ENCODE peak calls at places on chromosomes 6 and 20, in nine cellular contexts. N is lower lobe of right lung; D is Panc1; Q is astrocyte; W is BJ; L is CD8-positive, alpha-beta T cell; V is IMR-90; F is left ventricle myocardium inferior; T is astrocyte of the spinal cord. Y is an unnamed sample.

GRCh38 chr20:58246346-58246745 is 17.9 kb upstream of the ANKRD60 start:
- DNase-seq in V (no peak), N (no peak), Q (peak), W (no peak), L (no peak), F (no peak), D (no peak), T (peak), Y (peak)

GRCh38 chr6:166952567-166953464 is 3.5 kb downstream of the RNASET2 start:
- DNase-seq in W (no peak), L (no peak), D (no peak), F (no peak), Q (no peak), N (no peak), V (no peak), T (no peak), Y (no peak)

GRCh38 chr6:15989397-15989796 is 139.5 kb upstream of the MYLIP start:
- DNase-seq in F (no peak), L (no peak), D (no peak), T (no peak), W (no peak), N (no peak), Q (no peak), V (no peak), Y (no peak)

GRCh38 chr20:41889125-41889870 is 271.1 kb upstream of the CHD6 start:
- DNase-seq in N (no peak), D (no peak), Q (no peak), V (no peak), W (no peak), T (peak), F (no peak), L (no peak), Y (peak)

GRCh38 chr20:63934271-63935068 is 21.7 kb downstream of the UCKL1 start:
- DNase-seq in Q (no peak), W (no peak), T (no peak), D (no peak), F (no peak), N (no peak), V (no peak), L (no peak), Y (no peak)

GRCh38 chr20:45070932-45071632 is 29.8 kb downstream of the KCNS1 start:
- DNase-seq in L (no peak), D (no peak), N (no peak), V (peak), T (no peak), W (no peak), Q (no peak), F (no peak), Y (peak)

GRCh38 chr6:62042444-62042843 is 243.6 kb downstream of the KHDRBS2 start:
- DNase-seq in F (no peak), Q (no peak), N (no peak), W (no peak), T (no peak), D (no peak), V (no peak), L (no peak), Y (no peak)

GRCh38 chr6:70668499-70668812 is 773 bp downstream of the SMAP1 start:
- DNase-seq in D (no peak), L (no peak), V (no peak), F (no peak), W (no peak), N (no peak), T (no peak), Q (no peak), Y (peak)

GRCh38 chr6:3247255-3248146 is 11.2 kb upstream of the PSMG4 start:
- DNase-seq in W (peak), L (no peak), Q (peak), N (no peak), F (no peak), V (peak), D (no peak), T (peak), Y (peak)

GRCh38 chr6:134245041-134245440 is 72.9 kb downstream of the SGK1 start:
- DNase-seq in V (peak), N (no peak), D (no peak), F (no peak), W (no peak), T (peak), L (no peak), Q (peak), Y (peak)

GRCh38 chr20:60306105-60306504 is 347.9 kb downstream of the CDH26 start:
- DNase-seq in L (no peak), T (no peak), N (no peak), D (no peak), Q (no peak), V (no peak), W (no peak), F (no peak), Y (no peak)

GRCh38 chr20:46757754-46758678 is 48.6 kb downstream of the SLC2A10 start:
- DNase-seq in N (peak), Q (peak), V (peak), W (no peak), T (peak), F (peak), L (peak), D (no peak), Y (peak)
- H3K4me3 ChIP-seq in N (no peak), Q (no peak), V (no peak), W (no peak), T (no peak), F (no peak), L (no peak), D (no peak), Y (no peak)

GRCh38 chr6:125968493-125968892 is 11.9 kb downstream of the HINT3 start:
- DNase-seq in L (no peak), N (no peak), T (no peak), W (no peak), D (no peak), F (no peak), V (no peak), Q (no peak), Y (no peak)

GRCh38 chr6:125979101-125979500 is 7.2 kb upstream of the TRMT11 start:
- DNase-seq in Q (no peak), V (no peak), L (no peak), D (no peak), W (no peak), N (no peak), T (no peak), F (no peak), Y (no peak)

GRCh38 chr6:125970760-125971159 is 14.2 kb downstream of the HINT3 start:
- DNase-seq in F (no peak), V (no peak), D (no peak), L (no peak), N (no peak), Q (no peak), W (no peak), T (no peak), Y (no peak)

DNA sequence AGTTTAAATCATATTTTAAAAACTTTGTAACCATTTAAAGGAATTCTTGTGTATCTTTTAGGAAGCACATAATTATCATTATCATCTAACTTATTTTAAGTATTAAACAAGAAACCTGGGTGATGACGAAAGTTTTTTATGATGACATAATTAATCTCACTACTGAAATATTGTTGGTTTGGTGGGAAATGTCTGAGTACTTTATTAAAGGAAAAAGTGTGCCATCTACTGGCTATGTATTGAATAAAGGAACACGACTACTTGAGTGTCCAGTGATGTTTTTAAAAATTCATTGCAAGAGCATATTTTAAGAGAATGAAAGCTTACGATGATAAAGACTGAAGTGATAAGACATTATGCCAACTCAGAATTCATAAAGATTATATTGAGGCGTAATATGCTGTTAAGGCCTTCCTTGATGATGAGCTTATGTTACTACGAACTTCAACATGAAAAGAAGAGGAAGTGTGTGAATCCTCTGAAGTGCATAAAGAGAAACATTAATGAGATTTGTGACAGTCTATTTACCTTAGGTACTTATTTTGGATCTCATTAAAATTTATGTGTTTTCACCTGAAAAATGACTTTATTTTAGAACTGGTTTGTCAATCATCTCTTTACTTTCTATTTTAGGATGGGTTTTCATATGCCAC is 12.0 kb upstream of the TRMT11 start:
- DNase-seq in F (no peak), V (peak), N (no peak), L (no peak), T (peak), Q (peak), D (no peak), W (no peak), Y (peak)
- TF ChIP-seq CTCF in F (peak), V (peak), N (peak), L (peak), T (peak), Q (peak), D (peak), W (peak), Y (peak)

GRCh38 chr6:145373826-145374225 is 361.5 kb downstream of the EPM2A start:
- DNase-seq in Q (no peak), W (no peak), F (no peak), T (no peak), N (no peak), D (no peak), L (no peak), V (no peak), Y (no peak)
- H3K4me3 ChIP-seq in Q (no peak), W (no peak), F (no peak), T (no peak), N (no peak), D (no peak), L (no peak), V (no peak), Y (no peak)

DNA sequence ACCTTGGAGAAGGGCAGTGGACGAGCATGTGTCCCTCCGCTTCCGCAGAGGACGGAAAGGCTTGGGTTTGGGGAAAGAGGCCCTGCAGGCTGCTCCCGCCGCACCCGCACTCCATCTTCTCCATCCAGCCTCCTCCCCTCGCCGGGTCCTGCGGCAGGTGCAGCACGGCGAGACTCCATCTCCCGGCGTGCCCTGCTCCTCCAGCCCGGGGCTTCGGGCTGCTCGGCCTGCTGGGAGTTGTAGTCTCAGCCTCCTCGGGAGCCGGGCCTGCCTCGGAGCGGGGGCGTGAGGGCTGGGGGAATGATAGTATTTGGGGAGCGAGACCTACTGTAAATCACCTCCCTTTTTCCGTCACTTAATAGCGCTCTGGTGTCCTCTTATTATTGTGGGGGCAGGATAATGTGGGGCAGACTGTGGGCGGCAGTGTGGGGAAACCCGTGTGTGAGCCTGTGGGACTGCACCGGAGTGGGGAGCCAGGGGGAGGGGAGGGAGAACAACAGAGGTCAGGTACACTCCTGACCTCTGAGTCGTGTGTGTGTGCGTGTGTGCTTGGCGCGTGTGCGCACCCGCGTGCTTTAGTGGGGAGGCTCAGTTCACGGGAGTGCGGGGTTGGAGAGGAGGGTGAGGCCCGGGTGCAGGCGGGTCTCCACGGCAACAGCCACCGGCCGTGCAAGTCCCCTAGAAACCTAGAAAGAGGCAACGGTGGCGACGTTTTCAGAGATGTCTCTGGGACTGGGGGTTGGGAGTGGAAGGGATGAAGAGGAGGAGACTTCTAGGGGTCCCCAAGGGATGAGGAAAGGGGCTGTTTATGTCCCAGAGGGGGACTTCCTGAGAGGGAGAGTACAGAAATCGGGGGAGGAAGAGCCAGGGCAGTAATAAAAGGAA is 4.1 kb downstream of the TTBK1 start:
- DNase-seq in F (peak), V (peak), D (no peak), L (peak), T (peak), Q (no peak), W (no peak), N (peak), Y (peak)
- TF ChIP-seq CTCF in F (no peak), V (no peak), D (no peak), L (no peak), T (no peak), Q (no peak), W (no peak), N (no peak), Y (no peak)

GRCh38 chr6:34676140-34676539 is 20.4 kb downstream of the ILRUN start:
- DNase-seq in Q (no peak), L (no peak), N (no peak), W (no peak), V (no peak), F (no peak), D (no peak), T (no peak), Y (no peak)
- H3K4me3 ChIP-seq in Q (no peak), L (no peak), N (no peak), W (no peak), V (no peak), F (no peak), D (no peak), T (no peak), Y (no peak)

GRCh38 chr6:25359191-25359861 is 80.2 kb downstream of the CARMIL1 start:
- DNase-seq in N (no peak), T (peak), L (no peak), Q (peak), V (peak), F (peak), D (no peak), W (peak), Y (peak)
- TF ChIP-seq CTCF in N (no peak), T (no peak), L (no peak), Q (no peak), V (no peak), F (no peak), D (no peak), W (no peak), Y (no peak)

Y was measured in epithelial cell of esophagus.